ENCODE peak calls at places on chromosomes 13 and 19, in ten cellular contexts. P is tibial artery; J is activated CD4-positive, CD25-positive, alpha-beta regulatory T cell; H is stimulated activated naive CD8-positive, alpha-beta T cell treated with anti-CD3 and anti-CD28 coated beads, Interleukin-15, Interleukin-2, amounts not matched to agents 100 U/mL and 50 U/mL, for 24 hours; Q is AG08396; S is mesenteric fat pad; X is stimulated activated CD8-positive, alpha-beta memory T cell treated with anti-CD3 and anti-CD28 coated beads, Interleukin-15, amount 100 ng/mL, for 1 hour; L is neuronal stem cell; K is stimulated activated CD4-positive, alpha-beta T cell treated with anti-CD3 and anti-CD28 coated beads, TNF-alpha, amount 100 ng/mL, for 48 hours; M is AG09309. G is an unnamed sample.

GRCh38 chr13:94325660-94326059 is 153.8 kb downstream of the DCT start:
- DNase-seq in P (no peak), J (no peak), H (no peak), Q (no peak), S (no peak), X (no peak), L (no peak), K (no peak), M (no peak), G (no peak)

GRCh38 chr19:33396701-33397535 is 23.4 kb downstream of the CEBPG start:
- DNase-seq in P (no peak), J (no peak), H (no peak), Q (no peak), S (no peak), X (no peak), L (peak), K (no peak), M (no peak), G (no peak)

GRCh38 chr19:30286378-30286777 is 85.8 kb upstream of the ZNF536 start:
- DNase-seq in P (no peak), J (no peak), H (no peak), Q (no peak), S (no peak), X (no peak), L (no peak), K (no peak), M (no peak), G (no peak)

GRCh38 chr19:33376423-33376822 is 2.9 kb downstream of the CEBPG start:
- DNase-seq in P (peak), J (no peak), H (no peak), Q (peak), S (no peak), X (no peak), L (no peak), K (no peak), M (peak), G (no peak)

GRCh38 chr19:7292950-7293794 is 1.0 kb downstream of the INSR start:
- DNase-seq in P (peak), J (no peak), H (peak), Q (peak), S (peak), X (no peak), L (no peak), K (no peak), M (no peak), G (peak)

GRCh38 chr13:109835321-109835720 is 48.9 kb upstream of the IRS2 start:
- DNase-seq in P (no peak), J (no peak), H (no peak), Q (no peak), S (no peak), X (no peak), L (no peak), K (no peak), M (no peak), G (no peak)

GRCh38 chr19:2663920-2664571 is 38.4 kb downstream of the GNG7 start:
- DNase-seq in P (no peak), J (no peak), H (no peak), Q (no peak), S (no peak), X (no peak), L (no peak), K (no peak), M (no peak), G (no peak)

GRCh38 chr13:106047859-106048258 is 487.6 kb downstream of the EFNB2 start:
- DNase-seq in P (no peak), J (no peak), H (no peak), Q (no peak), S (no peak), X (no peak), L (no peak), K (no peak), M (no peak), G (no peak)

GRCh38 chr19:5338661-5339469 is 1.7 kb downstream of the PTPRS start:
- DNase-seq in P (no peak), J (no peak), H (peak), Q (no peak), S (no peak), X (no peak), L (peak), K (no peak), M (no peak), G (no peak)

GRCh38 chr13:112638157-112638750 is 50.3 kb upstream of the TUBGCP3 start:
- DNase-seq in P (no peak), J (no peak), H (no peak), Q (no peak), S (peak), X (no peak), L (no peak), K (no peak), M (no peak), G (no peak)

GRCh38 chr13:20664304-20664703 is 39.2 kb upstream of the IL17D start:
- DNase-seq in P (no peak), J (no peak), H (no peak), Q (no peak), S (no peak), X (no peak), L (no peak), K (no peak), M (no peak), G (no peak)

GRCh38 chr13:50222569-50223332 is 207.5 kb downstream of the KCNRG start:
- DNase-seq in P (peak), J (no peak), H (no peak), Q (peak), S (no peak), X (no peak), L (no peak), K (no peak), M (peak), G (peak)

GRCh38 chr19:49923055-49924003 is 5.7 kb upstream of the ATF5 start:
- DNase-seq in P (no peak), J (no peak), H (no peak), Q (no peak), S (no peak), X (no peak), L (no peak), K (no peak), M (no peak), G (no peak)